ENCODE peak calls at places on chromosome 14, in four cellular contexts. One of them, this sample, is unnamed.

GRCh38 chr14:84750763-84751554 is 779.0 kb upstream of the FLRT2 start:
- DNase-seq in bronchial epithelial cell: peak; percentile 44
- DNase-seq in cardiac muscle cell: peak; percentile 61
- DNase-seq in BJ: peak; percentile 0
- DNase-seq in this sample: no peak

GRCh38 chr14:47194051-47194450 is 481.4 kb downstream of the MDGA2 start:
- DNase-seq in bronchial epithelial cell: peak; percentile 38
- DNase-seq in cardiac muscle cell: peak; percentile 13
- DNase-seq in BJ: no peak
- DNase-seq in this sample: no peak

GRCh38 chr14:86780461-86780860 is 1212.5 kb downstream of the GALC start:
- DNase-seq in bronchial epithelial cell: no peak
- DNase-seq in cardiac muscle cell: no peak
- DNase-seq in BJ: no peak
- DNase-seq in this sample: no peak

GRCh38 chr14:86858043-86858442 is 1134.9 kb downstream of the GALC start:
- DNase-seq in bronchial epithelial cell: no peak
- DNase-seq in cardiac muscle cell: peak; percentile 57
- DNase-seq in BJ: peak; percentile 67
- DNase-seq in this sample: peak; percentile 5

GRCh38 chr14:98513558-98513957 is 758.4 kb downstream of the BCL11B start:
- DNase-seq in bronchial epithelial cell: peak; percentile 15
- DNase-seq in cardiac muscle cell: no peak
- DNase-seq in BJ: no peak
- DNase-seq in this sample: no peak

GRCh38 chr14:48731260-48731659 is 854.9 kb downstream of the RPS29 start:
- DNase-seq in bronchial epithelial cell: peak; percentile 18
- DNase-seq in cardiac muscle cell: no peak
- DNase-seq in BJ: no peak
- DNase-seq in this sample: no peak

GRCh38 chr14:91303091-91303923 is 58.8 kb upstream of the GPR68 start:
- DNase-seq in bronchial epithelial cell: peak; percentile 13
- DNase-seq in cardiac muscle cell: peak; percentile 59
- DNase-seq in BJ: no peak
- DNase-seq in this sample: no peak

GRCh38 chr14:102316048-102316745 is 3.3 kb upstream of the ZNF839 start:
- DNase-seq in bronchial epithelial cell: peak; percentile 34
- DNase-seq in cardiac muscle cell: peak; percentile 83
- DNase-seq in BJ: peak; percentile 11
- DNase-seq in this sample: no peak

GRCh38 chr14:24366375-24366663 is 1.7 kb upstream of the NFATC4 start:
- DNase-seq in bronchial epithelial cell: no peak
- DNase-seq in cardiac muscle cell: no peak
- DNase-seq in BJ: no peak
- DNase-seq in this sample: peak; percentile 48

GRCh38 chr14:29035129-29035528 is 268.5 kb downstream of the FOXG1 start:
- DNase-seq in bronchial epithelial cell: no peak
- DNase-seq in cardiac muscle cell: peak; percentile 7
- DNase-seq in BJ: no peak
- DNase-seq in this sample: no peak

GRCh38 chr14:52078093-52078492 is 9.2 kb upstream of the NID2 start:
- DNase-seq in bronchial epithelial cell: peak; percentile 46
- DNase-seq in cardiac muscle cell: peak; percentile 44
- DNase-seq in BJ: no peak
- DNase-seq in this sample: no peak

GRCh38 chr14:94120667-94121335 is 8.6 kb downstream of the IFI27L2 start:
- DNase-seq in bronchial epithelial cell: peak; percentile 53
- DNase-seq in cardiac muscle cell: no peak
- DNase-seq in BJ: peak; percentile 78
- DNase-seq in this sample: no peak

GRCh38 chr14:19878029-19878642 is 3.2 kb downstream of the OR4K2 start:
- DNase-seq in bronchial epithelial cell: peak; percentile 2
- DNase-seq in cardiac muscle cell: no peak
- DNase-seq in BJ: no peak
- DNase-seq in this sample: peak; percentile 2

GRCh38 chr14:21704340-21704737 is 30.7 kb upstream of the OR4E1 start:
- DNase-seq in bronchial epithelial cell: no peak
- DNase-seq in cardiac muscle cell: no peak
- DNase-seq in BJ: no peak
- DNase-seq in this sample: no peak

GRCh38 chr14:60339571-60339970 is 90.5 kb downstream of the PPM1A start:
- DNase-seq in bronchial epithelial cell: peak; percentile 43
- DNase-seq in cardiac muscle cell: no peak
- DNase-seq in BJ: no peak
- DNase-seq in this sample: no peak

GRCh38 chr14:54565236-54566151 is 1.4 kb upstream of the SAMD4A start:
- DNase-seq in bronchial epithelial cell: peak; percentile 66
- DNase-seq in cardiac muscle cell: peak; percentile 93
- DNase-seq in BJ: peak; percentile 66
- DNase-seq in this sample: peak; percentile 61

GRCh38 chr14:90087433-90087832 is 25.6 kb downstream of the KCNK13 start:
- DNase-seq in bronchial epithelial cell: peak; percentile 63
- DNase-seq in cardiac muscle cell: peak; percentile 94
- DNase-seq in BJ: no peak
- DNase-seq in this sample: no peak

GRCh38 chr14:28926091-28926490 is 159.5 kb downstream of the FOXG1 start:
- DNase-seq in bronchial epithelial cell: no peak
- DNase-seq in cardiac muscle cell: no peak
- DNase-seq in BJ: no peak
- DNase-seq in this sample: no peak

GRCh38 chr14:90280096-90280495 is 23.7 kb downstream of the PSMC1 start:
- DNase-seq in bronchial epithelial cell: no peak
- DNase-seq in cardiac muscle cell: no peak
- DNase-seq in BJ: no peak
- DNase-seq in this sample: no peak

GRCh38 chr14:103361868-103362267 is 23.3 kb upstream of the MARK3 start:
- DNase-seq in bronchial epithelial cell: peak; percentile 99
- DNase-seq in cardiac muscle cell: peak; percentile 95
- DNase-seq in BJ: peak; percentile 87
- DNase-seq in this sample: peak; percentile 77

GRCh38 chr14:97446087-97446486 is 648.9 kb downstream of the VRK1 start:
- DNase-seq in bronchial epithelial cell: no peak
- DNase-seq in cardiac muscle cell: no peak
- DNase-seq in BJ: no peak
- DNase-seq in this sample: no peak

GRCh38 chr14:32648434-32648833 is 290.2 kb upstream of the NPAS3 start:
- DNase-seq in bronchial epithelial cell: peak; percentile 82
- DNase-seq in cardiac muscle cell: peak; percentile 46
- DNase-seq in BJ: peak; percentile 79
- DNase-seq in this sample: peak; percentile 53

DNA sequence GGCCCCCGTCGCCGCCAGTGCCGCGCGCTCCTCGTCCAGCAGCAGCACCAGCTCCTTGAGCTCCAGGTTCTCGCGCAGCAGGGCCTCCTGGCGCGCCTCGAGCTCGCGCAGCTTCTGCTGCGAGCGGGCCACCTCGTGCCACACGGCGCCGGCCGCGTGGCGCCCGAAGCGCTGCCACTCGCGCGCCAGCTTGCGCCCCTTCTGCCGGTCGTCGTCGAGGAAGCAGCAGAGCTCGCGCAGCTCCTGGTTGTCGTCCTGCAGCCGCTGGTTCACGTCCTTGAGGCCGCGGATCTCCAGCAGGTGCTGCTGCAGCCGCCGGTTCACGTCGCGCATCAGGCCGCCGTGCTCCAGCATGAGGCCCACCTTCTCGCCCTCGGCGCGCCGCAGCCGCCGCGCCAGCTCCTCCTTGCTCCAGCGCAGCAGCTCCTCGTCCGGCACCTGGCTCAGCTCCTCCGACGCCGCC is 505 bp downstream of the CCDC85C start:
- DNase-seq in bronchial epithelial cell: no peak
- DNase-seq in cardiac muscle cell: peak; percentile 42
- DNase-seq in BJ: no peak
- DNase-seq in this sample: no peak
- H3K4me3 ChIP-seq in bronchial epithelial cell: peak overlapping the region; percentile 41
- H3K4me3 ChIP-seq in cardiac muscle cell: peak overlapping the region; percentile 50
- H3K4me3 ChIP-seq in BJ: peak overlapping the region; percentile 54
- H3K4me3 ChIP-seq in this sample: peak overlapping the region; percentile 49

GRCh38 chr14:95979339-95980042 is 59.7 kb upstream of the C14orf132 start:
- DNase-seq in bronchial epithelial cell: no peak
- DNase-seq in cardiac muscle cell: peak; percentile 1
- DNase-seq in BJ: no peak
- DNase-seq in this sample: no peak
- TF ChIP-seq CTCF in bronchial epithelial cell: no peak
- TF ChIP-seq CTCF in cardiac muscle cell: peak; percentile 3
- TF ChIP-seq CTCF in BJ: no peak
- TF ChIP-seq CTCF in this sample: no peak

DNA sequence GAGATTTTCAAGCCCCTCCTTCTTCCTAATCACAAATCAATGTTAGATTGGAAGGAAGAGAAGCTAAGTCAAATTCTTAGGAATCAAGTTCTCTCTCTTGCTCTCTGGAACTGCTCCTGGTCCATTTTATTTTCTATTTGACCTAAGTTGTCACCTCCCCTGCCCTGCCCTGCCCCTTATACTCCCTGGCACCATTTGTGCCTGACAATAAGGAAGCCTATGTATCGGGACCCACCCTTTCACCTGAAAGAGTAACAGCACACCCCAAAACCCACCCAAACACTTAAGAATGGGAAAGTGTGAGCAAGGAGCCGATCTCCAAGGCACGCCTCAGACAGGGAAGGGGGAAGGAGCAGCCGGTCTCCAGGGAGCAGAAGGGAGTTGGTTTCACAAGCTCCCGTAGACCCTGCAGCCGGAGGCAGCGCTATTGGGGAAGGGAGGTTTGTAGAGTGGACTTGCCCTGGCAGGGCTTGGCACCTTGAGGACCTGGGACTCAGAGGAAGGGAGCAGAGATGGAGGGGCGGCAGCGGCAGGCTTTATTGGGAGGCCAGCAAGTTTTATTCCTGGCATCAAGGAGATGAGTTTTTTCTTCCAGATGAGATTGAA is 1.6 kb downstream of the LRRC74A start:
- DNase-seq in bronchial epithelial cell: no peak
- DNase-seq in cardiac muscle cell: peak; percentile 65
- DNase-seq in BJ: no peak
- DNase-seq in this sample: no peak
- H3K4me3 ChIP-seq in bronchial epithelial cell: no peak overlapping the region
- H3K4me3 ChIP-seq in cardiac muscle cell: no peak overlapping the region
- H3K4me3 ChIP-seq in BJ: peak overlapping the region; percentile 20
- H3K4me3 ChIP-seq in this sample: no peak overlapping the region

GRCh38 chr14:50396636-50397460 is at the start of gene CDKL1:
- DNase-seq in bronchial epithelial cell: peak; percentile 40
- DNase-seq in cardiac muscle cell: peak; percentile 83
- DNase-seq in BJ: no peak
- DNase-seq in this sample: no peak
- TF ChIP-seq CTCF in bronchial epithelial cell: no peak
- TF ChIP-seq CTCF in cardiac muscle cell: no peak
- TF ChIP-seq CTCF in BJ: no peak
- TF ChIP-seq CTCF in this sample: no peak

GRCh38 chr14:106662947-106663346 is 1136.6 kb downstream of the TMEM121 start:
- DNase-seq in bronchial epithelial cell: no peak
- DNase-seq in cardiac muscle cell: no peak
- DNase-seq in BJ: no peak
- DNase-seq in this sample: no peak
- H3K4me3 ChIP-seq in bronchial epithelial cell: no peak overlapping the region
- H3K4me3 ChIP-seq in cardiac muscle cell: no peak overlapping the region
- H3K4me3 ChIP-seq in BJ: no peak overlapping the region
- H3K4me3 ChIP-seq in this sample: no peak overlapping the region

GRCh38 chr14:36129181-36129580 is 47.3 kb downstream of the PTCSC3 start:
- DNase-seq in bronchial epithelial cell: peak; percentile 91
- DNase-seq in cardiac muscle cell: no peak
- DNase-seq in BJ: no peak
- DNase-seq in this sample: peak; percentile 2
- TF ChIP-seq CTCF in bronchial epithelial cell: no peak
- TF ChIP-seq CTCF in cardiac muscle cell: no peak
- TF ChIP-seq CTCF in BJ: no peak
- TF ChIP-seq CTCF in this sample: no peak

DNA sequence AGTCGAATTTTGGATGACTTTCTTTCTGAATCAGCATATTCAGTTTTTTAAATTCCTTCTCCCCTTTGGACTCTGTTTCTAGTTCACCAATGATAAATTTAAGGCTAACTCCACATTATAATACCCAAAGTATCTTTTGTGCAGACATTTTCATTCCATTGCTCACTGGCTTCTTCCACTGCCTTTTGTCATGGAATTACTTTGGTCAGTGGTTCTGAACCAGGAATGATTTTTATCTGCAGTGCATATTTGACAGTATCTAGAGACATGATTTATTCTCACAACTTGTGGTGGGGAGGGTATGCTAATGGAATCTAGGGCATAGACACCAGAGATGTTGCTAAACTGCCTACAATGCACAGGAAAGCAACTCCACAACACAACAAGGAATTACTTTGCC is 234.4 kb upstream of the PRKD1 start:
- DNase-seq in bronchial epithelial cell: no peak
- DNase-seq in cardiac muscle cell: no peak
- DNase-seq in BJ: no peak
- DNase-seq in this sample: no peak
- H3K4me3 ChIP-seq in bronchial epithelial cell: no peak overlapping the region
- H3K4me3 ChIP-seq in cardiac muscle cell: no peak overlapping the region
- H3K4me3 ChIP-seq in BJ: no peak overlapping the region
- H3K4me3 ChIP-seq in this sample: no peak overlapping the region

DNA sequence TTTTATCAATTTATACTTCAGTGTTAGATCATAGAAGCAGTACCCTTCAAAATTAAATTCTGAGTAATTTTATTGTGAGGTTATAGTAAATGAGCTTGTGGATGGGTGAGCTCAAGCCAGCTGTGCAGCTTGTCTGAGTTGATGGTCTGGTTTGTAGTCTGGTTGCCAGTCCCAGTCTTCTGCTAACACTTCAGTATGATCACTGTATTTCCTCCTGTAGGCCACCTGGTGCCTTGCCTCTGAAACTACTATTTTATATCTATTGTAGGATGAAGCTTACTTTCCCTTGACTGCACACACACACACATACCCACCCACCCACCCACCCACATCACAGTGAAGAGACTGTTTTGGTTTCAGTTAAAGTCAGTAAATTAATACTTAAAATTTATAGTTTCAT is 496.4 kb downstream of the PCNX1 start:
- DNase-seq in bronchial epithelial cell: peak; percentile 50
- DNase-seq in cardiac muscle cell: peak; percentile 47
- DNase-seq in BJ: no peak
- DNase-seq in this sample: no peak
- TF ChIP-seq CTCF in bronchial epithelial cell: peak; percentile 24
- TF ChIP-seq CTCF in cardiac muscle cell: peak; percentile 4
- TF ChIP-seq CTCF in BJ: peak; percentile 11
- TF ChIP-seq CTCF in this sample: no peak

GRCh38 chr14:68952544-68953535 is 26.3 kb downstream of the ACTN1 start:
- DNase-seq in bronchial epithelial cell: no peak
- DNase-seq in cardiac muscle cell: peak; percentile 87
- DNase-seq in BJ: peak; percentile 67
- DNase-seq in this sample: peak; percentile 89
- H3K4me3 ChIP-seq in bronchial epithelial cell: no peak overlapping the region
- H3K4me3 ChIP-seq in cardiac muscle cell: no peak overlapping the region
- H3K4me3 ChIP-seq in BJ: peak overlapping the region; percentile 23
- H3K4me3 ChIP-seq in this sample: peak overlapping the region; percentile 23

DNA sequence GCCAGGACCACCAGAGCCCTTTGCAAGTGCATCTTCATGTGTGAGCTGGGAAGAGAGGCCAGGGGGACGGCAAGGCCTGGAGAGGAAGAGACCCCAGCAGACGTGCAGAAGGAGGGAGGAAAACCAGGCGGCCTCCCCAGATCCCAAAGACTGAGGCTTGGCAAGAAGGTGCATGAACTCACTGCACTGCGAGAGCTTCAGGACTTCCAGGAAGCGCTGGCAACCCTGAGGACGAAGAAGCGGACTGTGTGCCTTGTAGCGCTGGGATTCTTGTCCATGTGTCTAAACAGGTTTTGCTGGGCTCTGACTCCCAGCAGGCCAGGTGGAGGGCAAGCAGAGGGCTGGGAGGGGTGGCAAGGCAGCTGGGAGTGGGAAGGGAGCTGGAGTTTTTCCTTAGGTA is 939 bp downstream of the TGFB3 start:
- DNase-seq in bronchial epithelial cell: peak; percentile 39
- DNase-seq in cardiac muscle cell: peak; percentile 40
- DNase-seq in BJ: no peak
- DNase-seq in this sample: no peak
- TF ChIP-seq CTCF in bronchial epithelial cell: no peak
- TF ChIP-seq CTCF in cardiac muscle cell: no peak
- TF ChIP-seq CTCF in BJ: no peak
- TF ChIP-seq CTCF in this sample: no peak